ENCODE peak calls at places on chromosomes 7 and 10, in five cellular contexts. D, F, B, L and H are unnamed samples.

GRCh38 chr10:71771821-71772617 is 1.3 kb downstream of the VSIR start:
- DNase-seq in F (peak; percentile 76), L (peak; percentile 83), B (peak; percentile 86), D (peak; percentile 82), H (peak; percentile 57)

GRCh38 chr10:113240736-113241135 is 290.7 kb downstream of the TCF7L2 start:
- DNase-seq in D (no peak), L (no peak), B (no peak), F (no peak), H (no peak)

GRCh38 chr10:12400266-12400931 is 51.1 kb downstream of the CAMK1D start:
- DNase-seq in L (no peak), F (no peak), D (no peak), B (no peak), H (peak; percentile 1)

GRCh38 chr10:113992601-113993011 is 51.1 kb upstream of the ADRB1 start:
- DNase-seq in F (no peak), D (no peak), B (no peak), L (no peak), H (no peak)

GRCh38 chr10:75037171-75038153 is 74.0 kb upstream of the SAMD8 start:
- DNase-seq in B (no peak), L (peak; percentile 48), F (no peak), D (no peak), H (no peak)

GRCh38 chr10:124176309-124177179 is 83.1 kb upstream of the CHST15 start:
- DNase-seq in B (peak; percentile 26), D (no peak), F (no peak), L (no peak), H (no peak)

GRCh38 chr7:45590679-45591057 is 16.5 kb downstream of the ADCY1 start:
- DNase-seq in B (no peak), F (no peak), L (no peak), D (no peak), H (no peak)

GRCh38 chr7:13907824-13908223 is 81.6 kb downstream of the ETV1 start:
- DNase-seq in L (no peak), F (no peak), D (no peak), B (no peak), H (no peak)

GRCh38 chr7:28988091-28988490 is 30.0 kb upstream of the TRIL start:
- DNase-seq in D (no peak), L (no peak), F (no peak), B (no peak), H (no peak)

GRCh38 chr10:44202952-44203351 is 181.9 kb downstream of the CXCL12 start:
- DNase-seq in F (no peak), B (no peak), L (no peak), D (no peak), H (no peak)

GRCh38 chr10:101161494-101162299 is 30.6 kb downstream of the TLX1 start:
- DNase-seq in F (peak; percentile 68), D (peak; percentile 76), L (peak; percentile 62), B (peak; percentile 81), H (peak; percentile 53)
- H3K4me3 ChIP-seq in F (no peak overlapping the region), D (no peak overlapping the region), L (no peak overlapping the region), B (peak overlapping the region; percentile 31), H (no peak overlapping the region)

GRCh38 chr10:35578608-35578956 is 26.6 kb upstream of the GJD4 start:
- DNase-seq in L (no peak), F (no peak), B (no peak), D (no peak), H (no peak)

GRCh38 chr10:35577915-35578607 is 27.1 kb upstream of the GJD4 start:
- DNase-seq in B (peak; percentile 48), F (no peak), L (no peak), D (no peak), H (no peak)

GRCh38 chr10:35579116-35579515 is 26.0 kb upstream of the GJD4 start:
- DNase-seq in D (no peak), F (no peak), L (no peak), B (no peak), H (no peak)

GRCh38 chr10:35579726-35580420 is 25.3 kb upstream of the GJD4 start:
- DNase-seq in L (no peak), B (no peak), D (no peak), F (no peak), H (no peak)

GRCh38 chr10:35580421-35580770 is 24.7 kb upstream of the GJD4 start:
- DNase-seq in D (no peak), F (no peak), B (no peak), L (no peak), H (no peak)
- TF ChIP-seq CTCF in D (no peak), F (no peak), B (no peak), L (no peak), H (no peak)

GRCh38 chr10:63253040-63253439 is 119.9 kb downstream of the NRBF2 start:
- DNase-seq in D (no peak), B (no peak), L (no peak), F (no peak), H (no peak)

GRCh38 chr10:63257784-63258183 is 124.7 kb downstream of the NRBF2 start:
- DNase-seq in B (no peak), D (no peak), F (no peak), L (no peak), H (no peak)

GRCh38 chr10:63258920-63259678 is 126.0 kb downstream of the NRBF2 start:
- DNase-seq in F (no peak), L (no peak), D (no peak), B (no peak), H (no peak)

GRCh38 chr10:63252095-63252762 is 119.1 kb downstream of the NRBF2 start:
- DNase-seq in F (no peak), D (no peak), B (no peak), L (no peak), H (no peak)

DNA sequence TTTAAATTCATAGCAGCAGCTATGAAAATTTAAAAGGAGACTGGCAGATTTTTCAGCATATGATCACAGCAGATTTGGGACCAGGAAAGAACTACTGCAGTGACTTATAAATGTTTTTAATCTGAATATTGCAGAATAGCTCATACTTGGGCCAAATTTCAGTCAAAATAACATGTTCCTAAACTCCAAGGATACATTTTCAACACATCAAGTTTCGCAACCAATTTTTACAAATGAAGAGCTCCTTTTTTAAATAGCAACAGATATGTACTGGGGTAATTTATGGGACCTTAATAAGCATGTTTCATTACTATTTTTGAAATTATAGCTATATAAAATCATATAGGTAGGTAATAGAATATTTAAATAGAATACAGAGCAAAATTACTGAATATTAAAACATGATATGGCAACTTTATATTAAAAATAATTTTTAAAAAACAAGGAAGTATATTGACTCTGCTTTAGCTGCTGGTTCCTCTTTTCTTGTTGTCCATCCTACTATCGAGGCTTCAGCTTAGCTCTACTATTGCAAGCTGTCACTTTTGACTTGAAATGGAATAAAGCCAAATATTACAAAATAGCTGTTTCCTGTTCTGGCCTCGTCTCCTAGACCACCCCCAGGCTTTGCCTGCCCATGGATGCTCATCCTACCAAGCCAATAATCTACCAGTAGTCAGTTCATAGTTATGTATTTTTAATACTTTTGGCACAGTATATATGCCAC is 123.1 kb downstream of the NRBF2 start:
- DNase-seq in L (no peak), D (no peak), F (no peak), B (peak; percentile 80), H (no peak)
- H3K4me3 ChIP-seq in L (no peak overlapping the region), D (no peak overlapping the region), F (no peak overlapping the region), B (no peak overlapping the region), H (no peak overlapping the region)

GRCh38 chr10:26445411-26446031 is 7.4 kb downstream of the APBB1IP start:
- DNase-seq in L (no peak), B (no peak), D (no peak), F (no peak), H (no peak)
- TF ChIP-seq CTCF in L (no peak), B (no peak), D (no peak), F (no peak), H (no peak)